ENCODE peak calls at places on chromosomes 6 and 20, in nine cellular contexts. U is CD8-positive, alpha-beta T cell; N is coronary artery; X is prostate gland; O is A549; H is progenitor cell of endocrine pancreas; A is choroid plexus epithelial cell; R is neural crest cell; I is endothelial cell. L is an unnamed sample.

GRCh38 chr20:25699914-25700313 is 3.3 kb upstream of the ZNF337 start:
- DNase-seq in U (no peak), N (no peak), X (no peak), O (peak), H (no peak), A (peak), R (no peak), I (no peak), L (no peak)

GRCh38 chr6:137738197-137738596 is 128.9 kb upstream of the TNFAIP3 start:
- DNase-seq in U (no peak), N (no peak), X (no peak), O (peak), H (no peak), A (peak), R (no peak), I (no peak), L (no peak)

GRCh38 chr20:25356294-25356933 is 34.2 kb downstream of the ABHD12 start:
- DNase-seq in U (no peak), N (no peak), X (no peak), O (no peak), H (no peak), A (no peak), R (no peak), I (no peak), L (no peak)

GRCh38 chr6:161128680-161129196 is 137.2 kb downstream of the MAP3K4 start:
- DNase-seq in U (no peak), N (no peak), X (no peak), O (peak), H (no peak), A (peak), R (no peak), I (no peak), L (no peak)

GRCh38 chr6:117951783-117952182 is 44.7 kb downstream of the SLC35F1 start:
- DNase-seq in U (no peak), N (no peak), X (no peak), O (no peak), H (no peak), A (peak), R (no peak), I (no peak), L (no peak)

GRCh38 chr6:158002249-158002950 is 20.7 kb downstream of the SYNJ2 start:
- DNase-seq in U (no peak), N (no peak), X (peak), O (no peak), H (no peak), A (no peak), R (no peak), I (no peak), L (no peak)

GRCh38 chr6:39915866-39916265 is 18.4 kb downstream of the MOCS1 start:
- DNase-seq in U (no peak), N (peak), X (no peak), O (no peak), H (no peak), A (no peak), R (no peak), I (no peak), L (no peak)

GRCh38 chr20:40582531-40582930 is 106.5 kb downstream of the MAFB start:
- DNase-seq in U (no peak), N (no peak), X (no peak), O (no peak), H (no peak), A (peak), R (no peak), I (no peak), L (no peak)

GRCh38 chr20:15475483-15475882 is 1097.8 kb downstream of the KIF16B start:
- DNase-seq in U (no peak), N (no peak), X (peak), O (no peak), H (no peak), A (no peak), R (no peak), I (no peak), L (no peak)

GRCh38 chr20:1624811-1625690 is 5.2 kb upstream of the SIRPB1 start:
- DNase-seq in U (no peak), N (no peak), X (no peak), O (no peak), H (no peak), A (no peak), R (no peak), I (no peak), L (no peak)

GRCh38 chr6:100116409-100117194 is 122.6 kb upstream of the MCHR2 start:
- DNase-seq in U (no peak), N (no peak), X (peak), O (peak), H (peak), A (peak), R (peak), I (peak), L (no peak)

GRCh38 chr20:58103517-58103904 is 124.9 kb downstream of the ANKRD60 start:
- DNase-seq in U (no peak), N (peak), X (no peak), O (no peak), H (no peak), A (no peak), R (no peak), I (no peak), L (no peak)

GRCh38 chr20:48787861-48788375 is 39.9 kb downstream of the PREX1 start:
- DNase-seq in U (no peak), N (no peak), X (no peak), O (peak), H (no peak), A (peak), R (no peak), I (no peak), L (no peak)

GRCh38 chr6:146503096-146503495 is 40.5 kb upstream of the RAB32 start:
- DNase-seq in U (no peak), N (no peak), X (no peak), O (no peak), H (no peak), A (no peak), R (no peak), I (no peak), L (no peak)

GRCh38 chr20:58086763-58087566 is 141.5 kb downstream of the ANKRD60 start:
- DNase-seq in U (peak), N (peak), X (peak), O (peak), H (peak), A (peak), R (peak), I (peak), L (no peak)

GRCh38 chr6:160945516-160946177 is 45.9 kb upstream of the MAP3K4 start:
- DNase-seq in U (no peak), N (no peak), X (no peak), O (no peak), H (no peak), A (peak), R (no peak), I (no peak), L (no peak)

GRCh38 chr6:74519172-74519571 is 686.7 kb downstream of the COL12A1 start:
- DNase-seq in U (no peak), N (no peak), X (no peak), O (peak), H (no peak), A (peak), R (no peak), I (no peak), L (no peak)

GRCh38 chr20:23874747-23875146 is 4.8 kb downstream of the CST5 start:
- DNase-seq in U (no peak), N (no peak), X (no peak), O (no peak), H (no peak), A (no peak), R (no peak), I (no peak), L (no peak)

GRCh38 chr6:135586844-135587243 is 89.3 kb upstream of the AHI1 start:
- DNase-seq in U (no peak), N (no peak), X (no peak), O (no peak), H (no peak), A (peak), R (no peak), I (no peak), L (no peak)

GRCh38 chr6:167990016-167990945 is 7.2 kb upstream of the KIF25 start:
- DNase-seq in U (no peak), N (peak), X (no peak), O (no peak), H (no peak), A (no peak), R (no peak), I (no peak), L (no peak)

GRCh38 chr6:7150381-7151064 is 42.8 kb downstream of the RREB1 start:
- DNase-seq in U (no peak), N (no peak), X (no peak), O (no peak), H (no peak), A (no peak), R (no peak), I (no peak), L (no peak)

GRCh38 chr6:37083243-37084138 is 78.0 kb downstream of the FGD2 start:
- DNase-seq in U (no peak), N (no peak), X (peak), O (no peak), H (no peak), A (peak), R (no peak), I (no peak), L (no peak)

GRCh38 chr20:2984028-2984501 is 59.4 kb upstream of the GNRH2 start:
- DNase-seq in U (no peak), N (no peak), X (no peak), O (no peak), H (no peak), A (peak), R (no peak), I (no peak), L (no peak)

GRCh38 chr20:34581341-34582189 is 23.0 kb downstream of the MAP1LC3A start:
- DNase-seq in U (peak), N (peak), X (no peak), O (no peak), H (no peak), A (peak), R (no peak), I (no peak), L (no peak)

GRCh38 chr6:39530201-39530759 is 194.9 kb downstream of the KIF6 start:
- DNase-seq in U (no peak), N (no peak), X (no peak), O (no peak), H (no peak), A (peak), R (no peak), I (no peak), L (no peak)

GRCh38 chr20:17882065-17882833 is 86.3 kb downstream of the SNX5 start:
- DNase-seq in U (no peak), N (no peak), X (no peak), O (no peak), H (no peak), A (no peak), R (peak), I (no peak), L (no peak)

DNA sequence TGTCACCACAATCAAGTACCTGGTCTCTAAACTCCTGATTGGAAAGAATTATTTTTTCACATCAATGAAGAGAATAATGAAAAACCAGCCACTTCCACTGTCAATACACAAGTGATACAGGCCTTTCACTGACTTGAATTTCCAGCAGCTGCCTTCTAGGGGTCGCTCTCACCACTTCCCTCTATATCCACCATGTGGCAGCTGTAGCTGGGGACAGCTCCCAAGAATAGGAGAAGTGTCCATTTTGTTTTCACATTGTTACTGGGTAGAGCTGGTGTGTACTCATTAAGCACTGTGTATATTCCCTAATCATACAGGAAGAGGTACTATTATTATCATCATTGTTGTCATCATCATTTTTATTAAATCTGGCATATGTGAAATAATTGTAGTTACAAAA is 438.4 kb upstream of the SPTLC3 start:
- DNase-seq in U (no peak), N (no peak), X (no peak), O (peak), H (no peak), A (peak), R (peak), I (peak), L (no peak)
- TF ChIP-seq CTCF in U (no peak), N (no peak), X (no peak), O (peak), H (peak), A (peak), R (peak), I (peak), L (no peak)

GRCh38 chr20:52105573-52106422 is 85.8 kb downstream of the ZFP64 start:
- DNase-seq in U (no peak), N (no peak), X (peak), O (peak), H (peak), A (peak), R (peak), I (peak), L (peak)
- TF ChIP-seq CTCF in U (no peak), N (no peak), X (no peak), O (peak), H (peak), A (peak), R (peak), I (no peak), L (no peak)

GRCh38 chr6:94074764-94075163 is 655.4 kb upstream of the EPHA7 start:
- DNase-seq in U (no peak), N (no peak), X (no peak), O (no peak), H (no peak), A (no peak), R (no peak), I (no peak), L (no peak)

GRCh38 chr6:94071835-94072234 is 652.5 kb upstream of the EPHA7 start:
- DNase-seq in U (no peak), N (no peak), X (no peak), O (peak), H (no peak), A (peak), R (no peak), I (no peak), L (no peak)
- TF ChIP-seq CTCF in U (no peak), N (no peak), X (no peak), O (peak), H (peak), A (peak), R (peak), I (peak), L (no peak)

DNA sequence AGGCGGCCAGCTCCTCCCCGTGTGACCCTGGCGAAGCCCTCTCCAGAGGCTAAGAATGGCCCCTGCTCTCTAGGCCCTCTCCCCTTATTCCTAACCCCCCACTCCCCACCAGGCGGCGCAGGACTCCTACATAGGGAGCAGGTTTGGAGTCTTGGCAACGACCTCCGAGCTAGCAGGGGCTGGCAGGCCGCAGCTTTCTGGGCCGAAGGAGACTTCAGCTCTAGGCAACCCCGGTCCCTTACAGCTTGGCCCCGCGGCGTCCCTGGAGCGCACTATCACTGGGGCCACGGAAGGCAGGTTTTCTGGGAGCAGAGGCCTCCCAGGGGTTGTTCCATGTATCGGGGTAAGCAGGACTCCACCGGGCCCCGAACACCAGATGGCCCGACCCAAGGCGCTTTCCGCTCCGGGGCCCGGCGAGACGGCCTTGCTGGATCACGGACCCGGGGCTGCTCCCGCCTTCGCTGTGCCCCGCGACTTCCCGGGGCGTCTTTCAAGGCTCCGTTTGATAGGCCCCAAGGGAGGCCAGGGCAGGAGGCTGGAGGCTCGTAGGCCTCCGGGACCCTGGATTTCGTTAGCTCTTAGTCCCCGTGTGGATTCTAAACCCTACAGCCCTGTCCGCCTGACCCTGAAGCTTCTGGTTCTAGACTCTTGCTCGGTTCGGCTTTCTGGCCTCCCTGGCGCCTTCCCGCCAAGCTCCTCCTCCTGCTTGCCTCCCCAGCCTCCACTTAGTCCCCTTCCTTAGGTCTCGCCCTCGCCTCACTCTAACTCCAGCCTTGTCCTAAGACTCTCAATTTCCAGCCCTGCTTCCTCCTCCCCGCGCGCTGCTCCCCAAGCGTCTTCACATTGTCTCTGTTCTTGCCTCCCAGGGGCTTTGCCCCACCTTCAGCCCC is 1.9 kb downstream of the SLC32A1 start:
- DNase-seq in U (peak), N (no peak), X (no peak), O (peak), H (peak), A (no peak), R (peak), I (peak), L (peak)
- TF ChIP-seq CTCF in U (no peak), N (peak), X (no peak), O (peak), H (peak), A (peak), R (peak), I (peak), L (no peak)

DNA sequence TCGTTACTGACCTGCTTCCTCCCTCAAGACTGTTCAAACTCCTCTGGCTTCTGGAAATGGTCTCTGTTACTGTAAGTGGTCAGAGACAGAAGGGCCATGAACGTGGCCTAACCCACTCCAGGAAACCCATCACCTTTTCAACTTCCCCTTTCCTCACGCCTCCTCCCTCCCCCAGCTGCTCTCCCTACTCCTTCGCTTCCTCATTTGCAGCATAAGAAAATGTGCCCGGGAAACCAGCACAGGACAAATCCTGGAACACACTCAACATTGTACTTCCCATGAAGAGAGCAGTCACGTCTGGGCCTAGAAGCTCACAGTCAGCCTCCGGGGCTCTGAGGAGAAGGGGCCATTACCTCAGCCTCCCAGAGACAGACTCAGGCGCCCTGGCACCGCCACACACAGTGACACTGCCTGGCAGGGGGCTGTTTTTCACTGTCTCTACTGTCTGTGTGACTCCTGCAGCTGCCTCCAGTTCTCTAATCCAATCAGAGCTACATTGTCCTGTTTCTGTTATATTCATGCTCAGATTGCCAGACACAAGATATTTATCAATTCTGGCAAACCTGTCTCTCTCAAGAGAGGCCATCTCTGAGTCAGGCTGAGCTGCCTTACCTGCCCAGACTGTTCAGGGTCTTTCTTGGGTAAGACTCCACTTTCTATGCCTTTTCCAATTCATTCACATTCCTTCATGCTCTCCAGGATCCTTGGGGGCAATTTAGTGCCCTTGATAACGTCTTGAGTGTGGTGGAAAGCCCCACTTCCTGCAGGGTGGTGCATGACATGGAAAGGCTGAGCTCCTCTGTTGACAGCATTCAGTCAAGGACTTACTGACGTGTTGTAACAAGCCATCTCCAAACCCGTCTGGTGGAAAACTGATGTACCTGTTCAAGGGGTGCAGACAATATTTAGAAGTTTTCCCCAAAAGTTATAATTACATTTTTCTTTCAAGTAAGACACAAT is 242.2 kb downstream of the HIVEP2 start:
- DNase-seq in U (no peak), N (no peak), X (no peak), O (no peak), H (no peak), A (peak), R (no peak), I (peak), L (no peak)
- TF ChIP-seq CTCF in U (no peak), N (no peak), X (no peak), O (no peak), H (no peak), A (no peak), R (no peak), I (no peak), L (no peak)

DNA sequence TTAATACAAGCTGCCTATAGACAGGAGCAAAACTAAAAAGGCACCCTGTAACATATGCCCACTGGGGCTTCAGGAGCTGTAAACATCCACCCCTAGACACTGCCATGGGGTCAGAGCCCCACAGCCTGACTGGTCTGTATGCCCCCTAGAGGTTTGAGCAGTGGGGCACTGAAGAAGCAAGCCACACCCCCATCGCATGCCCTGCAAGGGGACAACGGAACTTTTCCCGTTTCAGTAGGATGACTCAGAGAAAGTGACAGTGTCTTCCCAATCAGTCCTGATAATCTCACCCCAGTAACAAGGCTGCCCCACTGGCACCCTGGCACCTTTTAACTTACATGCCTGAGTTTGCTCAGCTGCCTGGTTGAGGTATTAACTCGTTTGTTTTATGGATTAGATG is 35.9 kb downstream of the BEND3 start:
- DNase-seq in U (no peak), N (no peak), X (no peak), O (no peak), H (no peak), A (no peak), R (no peak), I (no peak), L (no peak)
- TF ChIP-seq CTCF in U (no peak), N (no peak), X (no peak), O (no peak), H (no peak), A (no peak), R (no peak), I (no peak), L (no peak)

GRCh38 chr6:12147557-12148316 is 135.6 kb downstream of the HIVEP1 start:
- DNase-seq in U (no peak), N (no peak), X (no peak), O (no peak), H (no peak), A (peak), R (no peak), I (no peak), L (no peak)
- TF ChIP-seq CTCF in U (no peak), N (no peak), X (no peak), O (peak), H (peak), A (peak), R (peak), I (no peak), L (no peak)

GRCh38 chr6:12570461-12571030 is 146.0 kb upstream of the PHACTR1 start:
- DNase-seq in U (no peak), N (no peak), X (no peak), O (no peak), H (no peak), A (no peak), R (no peak), I (no peak), L (no peak)
- TF ChIP-seq CTCF in U (no peak), N (no peak), X (no peak), O (no peak), H (no peak), A (no peak), R (no peak), I (no peak), L (no peak)

GRCh38 chr6:89612121-89612520 is 26.4 kb downstream of the LYRM2 start:
- DNase-seq in U (no peak), N (no peak), X (no peak), O (no peak), H (no peak), A (no peak), R (no peak), I (no peak), L (no peak)
- TF ChIP-seq CTCF in U (no peak), N (no peak), X (no peak), O (no peak), H (peak), A (no peak), R (peak), I (no peak), L (no peak)

GRCh38 chr6:15282334-15282733 is 36.5 kb downstream of the JARID2 start:
- DNase-seq in U (no peak), N (no peak), X (no peak), O (no peak), H (no peak), A (no peak), R (no peak), I (no peak), L (no peak)

GRCh38 chr6:15283986-15284361 is 38.1 kb downstream of the JARID2 start:
- DNase-seq in U (no peak), N (no peak), X (no peak), O (no peak), H (no peak), A (peak), R (no peak), I (no peak), L (no peak)

GRCh38 chr6:15287670-15288069 is 41.8 kb downstream of the JARID2 start:
- DNase-seq in U (peak), N (no peak), X (no peak), O (no peak), H (no peak), A (no peak), R (no peak), I (no peak), L (no peak)

GRCh38 chr6:15288856-15289255 is 43.0 kb downstream of the JARID2 start:
- DNase-seq in U (peak), N (no peak), X (no peak), O (no peak), H (no peak), A (no peak), R (no peak), I (no peak), L (no peak)

GRCh38 chr6:15285682-15286294 is 39.9 kb downstream of the JARID2 start:
- DNase-seq in U (no peak), N (no peak), X (no peak), O (no peak), H (no peak), A (peak), R (no peak), I (no peak), L (no peak)
- TF ChIP-seq CTCF in U (no peak), N (no peak), X (no peak), O (peak), H (no peak), A (peak), R (no peak), I (no peak), L (no peak)